ENCODE peak calls at places on chromosomes 3 and 15, in four cellular contexts. M is neuronal stem cell, D is mesenchymal stem cell, O is H1. S is an unnamed sample.

GRCh38 chr3:58535531-58536500 is 1.2 kb downstream of the ACOX2 start:
- DNase-seq in O (no peak), M (no peak), D (no peak), S (no peak)

GRCh38 chr3:155356594-155357370 is 63.3 kb upstream of the STRIT1 start:
- DNase-seq in D (peak; percentile 8), O (peak; percentile 58), M (no peak), S (peak; percentile 64)

GRCh38 chr15:60001642-60002527 is 2.2 kb upstream of the FOXB1 start:
- DNase-seq in O (peak; percentile 50), M (peak; percentile 27), D (no peak), S (no peak)

GRCh38 chr15:77029166-77030041 is 34.5 kb downstream of the PSTPIP1 start:
- DNase-seq in M (no peak), D (no peak), O (peak; percentile 46), S (peak; percentile 22)

GRCh38 chr3:138180375-138181029 is 5.8 kb upstream of the DBR1 start:
- DNase-seq in D (peak; percentile 36), M (no peak), O (no peak), S (no peak)

GRCh38 chr15:61974759-61975158 is 85.5 kb downstream of the VPS13C start:
- DNase-seq in D (no peak), M (no peak), O (no peak), S (no peak)

GRCh38 chr3:132134611-132135010 is 99.8 kb upstream of the CPNE4 start:
- DNase-seq in M (no peak), D (peak; percentile 29), O (no peak), S (no peak)

GRCh38 chr3:50450135-50450911 is 53.1 kb downstream of the CACNA2D2 start:
- DNase-seq in D (no peak), O (no peak), M (no peak), S (no peak)

GRCh38 chr3:21390856-21391255 is 360.2 kb downstream of the ZNF385D start:
- DNase-seq in D (no peak), M (no peak), O (no peak), S (no peak)

GRCh38 chr15:92979011-92979701 is 79.0 kb downstream of the CHD2 start:
- DNase-seq in D (no peak), O (no peak), M (no peak), S (no peak)

GRCh38 chr3:47874913-47875312 is 72.0 kb downstream of the DHX30 start:
- DNase-seq in O (no peak), D (no peak), M (no peak), S (no peak)

GRCh38 chr15:77224352-77224751 is 153.4 kb upstream of the TSPAN3 start:
- DNase-seq in D (peak; percentile 33), O (no peak), M (peak; percentile 17), S (no peak)

GRCh38 chr3:16254933-16255725 is 9.6 kb downstream of the DPH3 start:
- DNase-seq in M (no peak), O (no peak), D (no peak), S (no peak)

GRCh38 chr3:192940129-192940528 is 22.5 kb upstream of the MB21D2 start:
- DNase-seq in O (no peak), D (no peak), M (no peak), S (no peak)

GRCh38 chr3:63960048-63960711 is 48.0 kb upstream of the SCAANT1 start:
- DNase-seq in D (peak; percentile 81), O (no peak), M (no peak), S (no peak)

GRCh38 chr15:25989327-25989726 is 126.2 kb upstream of the ATP10A start:
- DNase-seq in D (no peak), M (no peak), O (peak; percentile 84), S (peak; percentile 49)

GRCh38 chr3:196096382-196096953 is 14.6 kb upstream of the TFRC start:
- DNase-seq in D (no peak), M (no peak), O (no peak), S (no peak)

GRCh38 chr3:14617508-14618023 is 34.0 kb upstream of the CCDC174 start:
- DNase-seq in D (no peak), O (no peak), M (no peak), S (no peak)

GRCh38 chr3:184716652-184717607 is 5.1 kb upstream of the MAGEF1 start:
- DNase-seq in D (peak; percentile 85), O (peak; percentile 60), M (peak; percentile 80), S (peak; percentile 60)

GRCh38 chr3:167785790-167786189 is 50.3 kb downstream of the SERPINI1 start:
- DNase-seq in D (no peak), M (no peak), O (no peak), S (no peak)

GRCh38 chr3:167783781-167784180 is 48.3 kb downstream of the SERPINI1 start:
- DNase-seq in O (no peak), D (no peak), M (no peak), S (no peak)

DNA sequence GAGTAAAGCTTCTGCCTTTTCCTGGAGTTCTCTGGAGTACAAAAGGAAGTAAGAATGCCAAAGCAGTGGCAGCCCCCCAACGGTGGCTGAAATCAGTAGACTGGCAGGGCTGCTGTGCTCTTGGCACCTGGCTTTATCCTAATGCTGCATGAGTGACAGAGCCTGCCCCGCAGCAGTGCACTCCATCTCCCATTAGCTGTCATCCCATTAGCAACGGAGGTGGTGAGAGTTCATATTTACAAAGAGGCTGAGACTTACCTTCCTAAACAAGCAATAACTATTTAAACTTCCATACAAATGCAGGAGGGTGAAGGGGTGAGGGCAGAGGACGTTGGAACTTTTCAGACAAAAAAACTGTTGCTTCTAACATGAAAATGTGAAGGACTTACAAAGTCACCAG is 51.9 kb downstream of the SERPINI1 start:
- DNase-seq in D (no peak), O (no peak), M (no peak), S (no peak)
- H3K4ac ChIP-seq in D (no peak overlapping the region), O (no peak overlapping the region), M (no peak overlapping the region), S (no peak overlapping the region)

DNA sequence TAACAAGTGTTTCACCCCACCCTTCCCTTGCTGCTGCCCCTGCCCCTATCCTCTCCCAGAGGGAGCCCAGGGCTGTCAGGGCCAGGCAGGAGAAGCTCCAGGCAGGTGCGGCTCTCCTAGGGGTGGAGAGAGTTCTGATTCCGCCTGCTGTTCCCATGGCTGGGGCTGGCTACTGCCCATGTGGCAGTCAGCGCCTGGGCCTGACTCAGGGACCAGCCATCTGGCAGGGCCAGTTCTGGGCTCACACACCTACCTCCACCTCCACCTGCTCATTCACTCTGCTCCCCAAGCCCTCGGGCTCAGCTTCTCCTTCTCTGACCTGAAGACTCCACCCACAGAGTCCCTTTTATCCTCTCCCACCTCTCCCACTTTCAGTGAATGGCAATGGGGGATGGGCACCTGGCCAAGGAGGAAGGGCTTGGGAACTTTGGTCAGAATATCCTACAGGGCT is 23.4 kb downstream of the AMOTL2 start:
- DNase-seq in D (no peak), M (no peak), O (no peak), S (no peak)
- H2BK12ac ChIP-seq in D (peak overlapping the region; percentile 31), M (no peak overlapping the region), O (peak overlapping the region; percentile 75), S (no peak overlapping the region)

DNA sequence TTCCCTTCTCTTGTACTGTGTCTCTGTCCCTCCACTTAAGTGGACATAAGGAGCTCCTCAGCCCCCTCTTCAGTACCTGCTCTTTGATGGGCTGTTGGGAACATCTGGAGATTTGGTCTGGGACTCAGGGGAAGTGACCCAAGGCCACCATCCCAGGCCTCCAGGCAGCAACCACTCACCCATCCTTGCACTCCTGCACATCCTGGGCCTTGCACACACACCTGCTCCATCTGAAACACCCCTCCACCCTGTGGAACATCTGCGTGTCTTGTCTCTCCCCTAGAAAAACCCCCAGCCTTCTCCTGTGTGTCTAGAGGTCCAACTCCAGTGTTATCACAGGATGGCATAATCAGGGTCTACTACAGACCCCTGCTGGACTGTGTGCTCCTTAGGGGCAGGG is 74.3 kb downstream of the ABTB1 start:
- DNase-seq in D (no peak), M (no peak), O (no peak), S (no peak)
- H4K8ac ChIP-seq in D (no peak overlapping the region), M (no peak overlapping the region), O (no peak overlapping the region), S (no peak overlapping the region)

GRCh38 chr3:59857589-59858346 is 807.9 kb upstream of the CFAP20DC start:
- DNase-seq in D (peak; percentile 81), O (peak; percentile 82), M (peak; percentile 57), S (peak; percentile 69)

GRCh38 chr3:59862686-59863085 is 812.9 kb upstream of the CFAP20DC start:
- DNase-seq in M (no peak), D (peak; percentile 62), O (no peak), S (no peak)

GRCh38 chr3:59856921-59857320 is 807.1 kb upstream of the CFAP20DC start:
- DNase-seq in D (no peak), O (no peak), M (no peak), S (no peak)
- H3K4ac ChIP-seq in D (no peak overlapping the region), O (no peak overlapping the region), M (no peak overlapping the region), S (no peak overlapping the region)

DNA sequence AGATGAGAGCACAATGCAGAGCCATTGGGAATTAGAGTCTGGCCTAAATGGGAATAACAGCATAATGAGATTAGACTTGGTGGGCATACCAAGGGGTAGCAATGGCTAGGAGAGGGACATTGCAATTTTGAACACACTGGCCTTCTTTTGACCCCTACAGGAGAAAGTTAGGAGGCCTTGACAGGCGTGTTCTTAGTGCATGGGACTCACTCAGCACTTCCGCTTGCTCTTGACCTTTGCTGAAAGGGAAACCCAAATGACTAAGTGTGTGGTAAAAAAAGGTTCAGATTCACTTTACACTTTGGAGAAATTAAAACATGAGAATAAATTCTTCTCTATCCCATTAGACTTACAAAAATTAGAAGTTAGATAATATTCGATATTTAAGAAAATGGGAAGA is 317.4 kb downstream of the DIPK2A start:
- DNase-seq in O (no peak), M (no peak), D (no peak), S (no peak)
- H2BK12ac ChIP-seq in O (no peak overlapping the region), M (no peak overlapping the region), D (no peak overlapping the region), S (no peak overlapping the region)

DNA sequence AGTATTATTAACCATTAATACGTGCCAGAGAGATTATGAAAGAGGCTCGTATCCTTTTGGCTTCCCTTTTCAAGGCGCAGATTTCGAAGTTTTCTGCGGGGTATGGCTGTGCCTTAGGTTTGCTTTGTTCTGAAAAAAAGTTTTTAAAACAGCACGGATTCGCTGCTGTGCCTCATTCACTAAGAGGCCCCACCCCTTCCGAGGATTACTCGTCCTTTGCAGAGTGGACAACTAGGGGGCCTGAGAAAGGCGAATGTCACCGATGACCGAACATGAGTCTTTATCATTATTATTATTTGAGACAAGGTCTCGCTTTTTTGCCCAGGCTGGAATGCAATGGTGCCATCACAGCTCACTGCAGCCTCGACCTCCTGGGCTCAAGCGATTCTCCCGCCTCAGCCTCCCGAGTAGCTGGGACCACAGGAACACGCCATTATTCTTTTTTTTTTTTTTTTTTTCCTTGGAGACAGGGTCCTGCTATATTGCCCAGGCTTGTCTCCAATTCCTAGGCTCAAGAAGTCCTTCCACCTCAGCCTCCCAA is 684 bp upstream of the RPS27L start:
- DNase-seq in O (peak; percentile 59), D (peak; percentile 91), M (peak; percentile 50), S (peak; percentile 54)
- H4K8ac ChIP-seq in O (no peak overlapping the region), D (no peak overlapping the region), M (no peak overlapping the region), S (no peak overlapping the region)

DNA sequence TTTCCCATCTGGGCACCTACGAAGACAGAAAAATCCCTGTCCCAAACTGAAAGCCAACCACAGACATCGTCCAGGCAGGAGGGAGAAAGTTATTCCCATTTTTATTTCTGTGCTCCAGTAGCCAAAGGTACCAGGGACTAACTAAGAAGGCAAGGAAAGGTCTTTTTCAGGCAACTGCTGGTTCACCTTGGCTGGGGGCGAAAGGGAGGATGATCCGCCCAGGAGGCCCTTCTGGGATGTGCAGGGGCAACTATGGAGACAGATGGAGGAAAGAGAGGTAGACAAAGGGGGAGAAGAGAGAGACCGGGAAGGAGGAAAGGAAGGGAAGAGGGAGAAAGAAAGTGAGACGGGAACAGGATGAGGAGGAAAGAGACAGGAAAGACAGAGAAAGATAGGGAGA is 13.3 kb downstream of the WNT5A start:
- DNase-seq in O (peak; percentile 44), M (no peak), D (no peak), S (no peak)
- H3K4ac ChIP-seq in O (no peak overlapping the region), M (no peak overlapping the region), D (no peak overlapping the region), S (no peak overlapping the region)

S was measured in H9.